ENCODE peak calls at places on chromosomes 4 and X, in nine cellular contexts. I is sigmoid colon, M is prostate gland, K is transverse colon, W is upper lobe of left lung, Q is suprapubic skin, S is stomach, J is endothelial cell of umbilical vein, E is K562. L is an unnamed sample.

GRCh38 chr4:80187677-80188076 is 9.6 kb upstream of the PRDM8 start:
- DNase-seq in K (no peak), M (no peak), I (no peak), Q (no peak), W (no peak), E (no peak), S (no peak), J (no peak), L (no peak)

GRCh38 chr4:109406337-109406931 is 27.2 kb upstream of the SEC24B start:
- DNase-seq in J (peak), S (no peak), W (no peak), E (peak), M (peak), Q (no peak), I (no peak), K (no peak), L (peak)

GRCh38 chr4:119897260-119897659 is 169.4 kb downstream of the MAD2L1 start:
- DNase-seq in M (no peak), J (no peak), K (no peak), S (no peak), I (no peak), Q (no peak), E (no peak), W (no peak), L (no peak)

GRCh38 chrX:68889244-68889643 is 60.4 kb downstream of the EFNB1 start:
- DNase-seq in E (no peak), W (no peak), Q (no peak), M (no peak), I (no peak), K (no peak), S (no peak), J (no peak), L (no peak)

GRCh38 chr4:38620527-38620926 is 43.5 kb upstream of the KLF3 start:
- DNase-seq in J (no peak), K (no peak), Q (no peak), W (no peak), E (no peak), M (no peak), S (no peak), I (no peak), L (no peak)

GRCh38 chrX:750263-750662 is 119.7 kb downstream of the SHOX start:
- DNase-seq in M (no peak), W (no peak), J (no peak), S (no peak), K (no peak), I (no peak), E (no peak), Q (peak), L (no peak)

GRCh38 chrX:84248226-84248625 is 60.2 kb upstream of the RPS6KA6 start:
- DNase-seq in M (no peak), K (no peak), W (no peak), J (no peak), I (no peak), S (no peak), Q (no peak), E (no peak), L (no peak)

GRCh38 chr4:94457692-94458106 is 6.0 kb downstream of the PDLIM5 start:
- DNase-seq in S (no peak), W (no peak), J (peak), I (no peak), E (no peak), M (no peak), K (no peak), Q (no peak), L (no peak)

GRCh38 chr4:128393111-128393704 is 105.6 kb upstream of the PGRMC2 start:
- DNase-seq in W (no peak), I (no peak), E (peak), M (no peak), Q (no peak), J (peak), K (no peak), S (no peak), L (peak)

GRCh38 chr4:1199556-1200331 is 27.4 kb upstream of the SPON2 start:
- DNase-seq in E (no peak), J (no peak), I (peak), W (peak), M (no peak), S (peak), K (peak), Q (no peak), L (no peak)

GRCh38 chr4:109365944-109366343 is 63.5 kb upstream of the COL25A1 start:
- DNase-seq in Q (no peak), M (no peak), S (no peak), K (no peak), W (no peak), J (peak), E (no peak), I (no peak), L (no peak)

GRCh38 chr4:150874386-150875226 is 140.5 kb downstream of the LRBA start:
- DNase-seq in M (no peak), I (no peak), W (no peak), J (no peak), Q (no peak), K (no peak), S (no peak), E (no peak), L (no peak)

GRCh38 chrX:16687514-16687913 is 25.0 kb downstream of the CTPS2 start:
- DNase-seq in E (no peak), S (no peak), M (no peak), I (no peak), J (no peak), W (no peak), Q (no peak), K (no peak), L (no peak)

GRCh38 chrX:103124284-103124683 is 31.3 kb upstream of the NXF3 start:
- DNase-seq in I (no peak), M (no peak), K (no peak), J (no peak), W (no peak), S (no peak), E (peak), Q (no peak), L (no peak)

GRCh38 chr4:15779336-15779735 is 1.2 kb downstream of the CD38 start:
- DNase-seq in W (peak), S (no peak), E (peak), J (peak), I (peak), M (peak), K (peak), Q (no peak), L (peak)

GRCh38 chrX:19772306-19772705 is 115.1 kb downstream of the SH3KBP1 start:
- DNase-seq in J (peak), E (no peak), Q (no peak), I (no peak), S (no peak), K (no peak), M (no peak), W (no peak), L (no peak)

GRCh38 chr4:155632314-155632713 is 34.3 kb upstream of the GUCY1A1 start:
- DNase-seq in E (no peak), J (no peak), M (no peak), S (no peak), I (no peak), Q (no peak), K (no peak), W (no peak), L (no peak)

GRCh38 chr4:3435684-3435956 is 6.1 kb upstream of the HGFAC start:
- DNase-seq in M (no peak), J (no peak), S (no peak), W (no peak), K (no peak), E (no peak), Q (no peak), I (no peak), L (no peak)

GRCh38 chr4:115871596-115871995 is 758.2 kb upstream of the NDST4 start:
- DNase-seq in S (no peak), Q (no peak), I (no peak), W (no peak), M (no peak), J (no peak), K (no peak), E (no peak), L (no peak)

GRCh38 chr4:89134775-89135319 is 23.5 kb downstream of the TIGD2 start:
- DNase-seq in I (no peak), E (no peak), J (peak), K (no peak), W (no peak), M (no peak), Q (no peak), S (no peak), L (no peak)

DNA sequence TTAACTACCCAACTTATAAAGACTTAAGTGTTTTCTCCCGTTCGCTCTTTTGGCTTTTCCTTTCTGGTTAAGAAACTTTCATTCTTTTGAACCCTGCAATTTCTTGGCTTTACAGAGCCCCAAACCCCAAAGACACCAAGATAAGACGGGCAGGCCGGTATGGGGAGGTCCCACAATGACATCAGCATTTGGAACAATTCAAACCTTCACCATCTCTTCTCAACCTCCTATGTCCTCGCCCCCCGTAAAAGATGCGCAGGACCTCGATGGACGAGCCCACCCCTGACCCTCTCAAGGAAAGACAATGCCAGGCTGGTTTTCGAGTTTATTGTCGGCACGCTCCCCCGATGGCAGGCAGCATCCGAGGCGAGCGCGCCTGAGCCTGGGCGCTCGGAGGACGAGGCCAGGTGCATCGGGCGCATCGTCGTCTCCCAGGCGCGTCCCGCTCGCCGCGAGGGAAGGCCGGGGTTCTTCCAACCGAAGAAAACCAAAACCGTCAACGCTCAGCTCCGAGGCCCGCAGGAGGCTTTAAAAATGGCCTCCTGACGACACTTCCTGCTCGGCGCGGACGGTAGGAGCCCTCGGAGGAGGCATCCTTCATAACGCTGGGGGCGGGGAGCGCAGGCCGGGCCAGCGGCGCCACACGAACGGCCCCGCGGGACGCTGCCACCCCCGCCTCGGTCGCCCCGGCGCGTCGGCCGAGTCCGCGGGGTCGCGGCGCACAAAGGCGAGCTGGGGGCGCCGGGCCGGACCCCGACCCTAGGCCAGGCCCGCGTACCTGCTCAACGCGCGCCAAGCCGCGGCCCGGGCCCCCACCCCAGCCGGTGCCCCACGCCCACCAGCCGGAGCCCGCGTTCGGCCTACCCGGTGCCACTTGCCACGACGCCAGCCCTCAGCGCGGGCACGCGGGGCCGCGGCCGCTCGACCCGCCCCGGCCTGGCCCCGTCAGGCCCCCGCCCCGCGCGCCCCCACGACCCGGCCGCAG is 664 bp downstream of the ZNF518B start:
- DNase-seq in W (peak), I (peak), Q (no peak), K (peak), M (peak), S (peak), E (peak), J (peak), L (no peak)
- TF ChIP-seq POLR2AphosphoS5 in W (no peak), I (no peak), Q (no peak), K (no peak), M (no peak), S (no peak), E (no peak), J (no peak), L (no peak)

GRCh38 chrX:149505671-149506070 is 565 bp upstream of the IDS start:
- DNase-seq in S (no peak), K (no peak), J (no peak), M (no peak), Q (no peak), E (no peak), W (no peak), I (no peak), L (no peak)
- H3K4me3 ChIP-seq in S (peak), K (no peak), J (no peak), M (no peak), Q (peak), E (no peak), W (peak), I (no peak), L (peak)

GRCh38 chrX:132488819-132489255 is at the start of gene MBNL3:
- DNase-seq in W (peak), E (no peak), M (peak), S (peak), I (peak), K (peak), Q (peak), J (peak), L (no peak)
- TF ChIP-seq POLR2AphosphoS5 in W (peak), E (no peak), M (no peak), S (peak), I (no peak), K (no peak), Q (no peak), J (no peak), L (no peak)

DNA sequence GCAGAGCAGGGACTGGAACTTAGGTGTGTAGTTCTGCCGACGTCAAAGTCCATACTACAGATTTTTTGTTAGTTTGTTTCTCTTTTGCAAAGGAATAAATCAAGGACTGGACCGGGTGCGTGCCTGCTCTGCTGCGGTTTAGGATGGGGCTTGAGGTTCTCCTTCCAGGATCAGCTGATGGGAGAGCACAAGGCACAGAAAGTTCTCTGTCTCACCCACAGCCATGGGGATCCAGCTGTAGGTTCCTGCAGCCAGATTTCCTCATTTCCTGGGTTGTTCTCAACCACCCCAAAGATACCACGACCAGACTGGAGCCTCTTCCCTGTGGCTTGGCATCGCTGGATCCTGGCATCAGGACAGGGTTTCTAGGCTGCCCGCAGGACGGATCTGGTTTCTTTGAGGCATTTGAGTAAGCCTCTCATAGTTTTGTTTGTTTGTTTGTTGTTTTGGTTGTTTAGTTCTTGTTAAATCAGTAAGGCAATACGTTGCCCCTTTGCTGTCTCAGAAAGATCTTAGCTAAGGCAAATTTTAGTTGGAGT is 789 bp upstream of the SRPX start:
- DNase-seq in S (no peak), E (no peak), M (no peak), K (no peak), I (no peak), Q (no peak), J (no peak), W (no peak), L (no peak)
- H3K4me3 ChIP-seq in S (peak), E (no peak), M (no peak), K (no peak), I (peak), Q (peak), J (no peak), W (peak), L (no peak)

DNA sequence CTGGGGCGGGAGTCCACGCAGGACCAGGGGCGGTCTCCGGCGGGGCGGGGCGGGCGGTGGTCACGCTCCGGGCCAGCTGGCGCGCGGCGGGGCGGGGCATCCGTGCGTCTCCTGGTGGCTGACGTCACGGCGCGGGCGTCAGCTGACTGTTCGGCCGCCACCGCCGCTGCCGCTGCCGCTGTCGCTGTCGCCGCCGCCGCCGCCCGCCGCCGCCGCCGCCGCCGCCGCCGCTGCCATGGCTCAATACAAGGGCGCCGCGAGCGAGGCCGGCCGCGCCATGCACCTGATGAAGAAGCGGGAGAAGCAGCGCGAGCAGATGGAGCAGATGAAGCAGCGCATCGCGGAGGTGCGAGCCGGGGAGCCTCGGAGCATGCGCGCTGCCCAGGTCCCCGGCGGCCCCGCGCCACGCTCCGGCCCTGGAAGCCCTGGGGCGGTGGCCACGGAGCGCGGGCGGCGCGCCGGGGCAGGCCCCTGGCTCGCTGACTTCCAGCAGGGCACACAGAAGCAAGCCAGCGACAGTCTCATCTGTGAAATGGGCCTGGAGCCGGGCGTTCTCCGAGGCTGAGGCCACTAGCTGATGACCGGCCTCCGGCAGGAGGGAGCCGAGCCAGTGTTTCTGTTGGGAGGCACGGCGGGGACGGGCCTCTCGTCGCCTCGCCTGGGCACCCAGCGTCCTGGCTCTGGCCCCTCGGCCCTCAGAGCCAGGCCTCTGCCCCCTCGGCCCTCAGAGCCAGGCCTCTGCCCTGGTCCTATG is at the start of gene FAM50A:
- DNase-seq in E (peak), I (peak), K (peak), W (peak), J (peak), S (peak), Q (peak), M (peak), L (no peak)
- TF ChIP-seq POLR2AphosphoS5 in E (no peak), I (peak), K (no peak), W (no peak), J (peak), S (no peak), Q (no peak), M (no peak), L (no peak)

GRCh38 chr4:153224474-153224873 is 20.2 kb downstream of the TRIM2 start:
- DNase-seq in Q (no peak), K (no peak), M (no peak), E (no peak), W (no peak), J (no peak), I (no peak), S (no peak), L (no peak)
- H3K4me3 ChIP-seq in Q (no peak), K (no peak), M (no peak), E (no peak), W (no peak), J (no peak), I (no peak), S (no peak), L (peak)

GRCh38 chr4:121408-122084 is 2.8 kb upstream of the ZNF718 start:
- DNase-seq in S (no peak), M (no peak), Q (no peak), W (peak), I (no peak), E (no peak), K (no peak), J (no peak), L (no peak)

GRCh38 chr4:125833-126232 is 1.5 kb downstream of the ZNF718 start:
- DNase-seq in E (peak), W (no peak), S (no peak), Q (no peak), I (no peak), J (no peak), M (no peak), K (no peak), L (no peak)

GRCh38 chr4:125085-125820 is 952 bp downstream of the ZNF718 start:
- DNase-seq in E (peak), Q (no peak), K (peak), W (peak), J (no peak), M (peak), S (peak), I (no peak), L (no peak)

GRCh38 chr4:120616-121015 is 3.7 kb upstream of the ZNF718 start:
- DNase-seq in Q (no peak), I (no peak), J (no peak), M (no peak), S (no peak), K (no peak), W (no peak), E (no peak), L (no peak)

DNA sequence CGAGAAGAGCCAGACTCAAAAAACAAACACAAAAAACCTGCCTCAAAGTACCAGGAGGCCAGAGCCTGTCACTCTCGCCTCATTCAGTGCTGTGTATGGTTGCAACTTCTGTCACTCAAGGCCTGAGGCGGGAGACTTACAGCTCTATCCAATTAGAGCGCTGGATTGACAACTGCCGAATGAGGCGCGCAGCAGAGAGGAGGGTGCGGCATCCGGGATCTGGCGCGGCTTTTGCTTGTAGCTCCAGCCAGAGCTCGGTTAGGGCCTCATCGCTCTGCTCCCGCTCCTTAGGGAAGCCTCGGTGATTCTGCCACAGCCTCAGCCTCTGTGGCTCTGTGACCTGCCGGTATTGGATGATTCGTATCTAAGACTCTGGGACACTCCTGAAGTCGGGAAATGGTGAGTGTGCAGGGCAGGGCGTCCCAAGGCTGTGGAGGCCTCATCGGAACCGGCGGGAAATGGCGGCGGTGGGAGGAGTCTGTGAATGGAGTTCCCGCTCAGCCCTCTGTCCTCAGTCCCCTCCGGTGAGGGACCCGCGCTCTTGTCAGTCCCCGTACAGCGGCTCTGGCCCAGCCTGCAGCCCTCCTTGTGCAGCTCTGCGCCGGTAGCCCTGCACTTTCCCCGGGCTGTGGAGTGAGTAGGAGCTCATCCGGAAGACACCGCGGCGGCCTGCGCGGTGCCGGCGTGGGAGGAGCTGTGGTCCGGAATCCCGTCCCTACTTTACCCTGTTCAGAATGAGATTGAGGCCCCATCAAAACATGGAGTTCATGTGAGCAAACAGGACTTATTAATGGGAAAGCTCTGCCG is at the start of gene ZNF718:
- DNase-seq in W (peak), M (peak), I (peak), Q (peak), J (peak), K (peak), E (peak), S (peak), L (peak)
- TF ChIP-seq POLR2AphosphoS5 in W (peak), M (peak), I (peak), Q (no peak), J (peak), K (peak), E (peak), S (peak), L (peak)

GRCh38 chrX:47484885-47485284 is 1.9 kb upstream of the ZNF41 start:
- DNase-seq in I (peak), K (no peak), S (no peak), E (no peak), W (no peak), M (no peak), J (no peak), Q (no peak), L (no peak)
- H3K4me3 ChIP-seq in I (no peak), K (no peak), S (no peak), E (no peak), W (no peak), M (no peak), J (no peak), Q (no peak), L (peak)

GRCh38 chrX:119784747-119785446 is 6.5 kb downstream of the RPL39 start:
- DNase-seq in E (peak), M (no peak), J (peak), Q (no peak), W (peak), S (peak), I (no peak), K (peak), L (no peak)
- TF ChIP-seq POLR2AphosphoS5 in E (peak), M (no peak), J (no peak), Q (no peak), W (no peak), S (no peak), I (no peak), K (no peak), L (no peak)